ENCODE peak calls at places on chromosomes 13 and 19, in four cellular contexts. M is stomach, A is IMR-90, H is esophagus muscularis mucosa. F is an unnamed sample.

GRCh38 chr19:1172353-1173159 is 1.5 kb downstream of the SBNO2 start:
- DNase-seq in M (peak; percentile 63), A (peak; percentile 48), H (no peak), F (no peak)

GRCh38 chr13:113785051-113786010 is 26.3 kb downstream of the TMEM255B start:
- DNase-seq in M (no peak), A (peak; percentile 74), H (no peak), F (peak; percentile 75)

GRCh38 chr19:16914421-16914820 is 25.6 kb downstream of the F2RL3 start:
- DNase-seq in M (no peak), A (no peak), H (no peak), F (no peak)

GRCh38 chr13:98484289-98485219 is 92.4 kb downstream of the STK24 start:
- DNase-seq in M (peak; percentile 85), A (peak; percentile 95), H (no peak), F (peak; percentile 93)

GRCh38 chr13:21426238-21426637 is 32.9 kb downstream of the ZDHHC20 start:
- DNase-seq in M (no peak), A (no peak), H (no peak), F (no peak)

GRCh38 chr19:1251233-1251502 is 2.8 kb downstream of the MIDN start:
- DNase-seq in M (peak; percentile 72), A (peak; percentile 68), H (no peak), F (peak; percentile 76)

GRCh38 chr19:572891-573825 is 762 bp downstream of the BSG start:
- DNase-seq in M (peak; percentile 57), A (peak; percentile 56), H (no peak), F (peak; percentile 33)

GRCh38 chr13:38180100-38180499 is 169.6 kb upstream of the UFM1 start:
- DNase-seq in M (no peak), A (peak; percentile 2), H (no peak), F (no peak)

GRCh38 chr19:343941-344624 is 513 bp downstream of the MIER2 start:
- DNase-seq in M (no peak), A (no peak), H (no peak), F (no peak)

GRCh38 chr19:18330865-18331264 is 8.0 kb upstream of the LSM4 start:
- DNase-seq in M (no peak), A (no peak), H (no peak), F (no peak)

GRCh38 chr13:46403851-46404731 is 17.0 kb upstream of the RUBCNL start:
- DNase-seq in M (no peak), A (no peak), H (no peak), F (peak; percentile 96)

GRCh38 chr19:5296021-5296420 is 44.6 kb downstream of the PTPRS start:
- DNase-seq in M (no peak), A (no peak), H (no peak), F (no peak)

GRCh38 chr13:40126301-40127085 is 471.0 kb downstream of the COG6 start:
- DNase-seq in M (no peak), A (no peak), H (no peak), F (no peak)

GRCh38 chr19:6018786-6019185 is 40.8 kb upstream of the RANBP3 start:
- DNase-seq in M (no peak), A (no peak), H (no peak), F (no peak)

GRCh38 chr13:44810067-44810840 is 179.0 kb downstream of the NUFIP1 start:
- DNase-seq in M (peak; percentile 31), A (no peak), H (no peak), F (peak; percentile 11)

GRCh38 chr19:50486823-50487515 is 10.3 kb upstream of the GARIN5A start:
- DNase-seq in M (no peak), A (peak; percentile 19), H (no peak), F (peak; percentile 58)

GRCh38 chr19:49447485-49448431 is 3.9 kb downstream of the PIH1D1 start:
- DNase-seq in M (no peak), A (peak; percentile 8), H (no peak), F (peak; percentile 48)

GRCh38 chr19:6765738-6766356 is 1.4 kb downstream of the SH2D3A start:
- DNase-seq in M (peak; percentile 97), A (no peak), H (no peak), F (no peak)

GRCh38 chr13:20566424-20566916 is 487 bp upstream of the IFT88 start:
- DNase-seq in M (no peak), A (peak; percentile 85), H (peak; percentile 92), F (no peak)

GRCh38 chr19:19643158-19644053 is at the start of gene GMIP:
- DNase-seq in M (peak; percentile 88), A (peak; percentile 29), H (peak; percentile 93), F (peak; percentile 88)

DNA sequence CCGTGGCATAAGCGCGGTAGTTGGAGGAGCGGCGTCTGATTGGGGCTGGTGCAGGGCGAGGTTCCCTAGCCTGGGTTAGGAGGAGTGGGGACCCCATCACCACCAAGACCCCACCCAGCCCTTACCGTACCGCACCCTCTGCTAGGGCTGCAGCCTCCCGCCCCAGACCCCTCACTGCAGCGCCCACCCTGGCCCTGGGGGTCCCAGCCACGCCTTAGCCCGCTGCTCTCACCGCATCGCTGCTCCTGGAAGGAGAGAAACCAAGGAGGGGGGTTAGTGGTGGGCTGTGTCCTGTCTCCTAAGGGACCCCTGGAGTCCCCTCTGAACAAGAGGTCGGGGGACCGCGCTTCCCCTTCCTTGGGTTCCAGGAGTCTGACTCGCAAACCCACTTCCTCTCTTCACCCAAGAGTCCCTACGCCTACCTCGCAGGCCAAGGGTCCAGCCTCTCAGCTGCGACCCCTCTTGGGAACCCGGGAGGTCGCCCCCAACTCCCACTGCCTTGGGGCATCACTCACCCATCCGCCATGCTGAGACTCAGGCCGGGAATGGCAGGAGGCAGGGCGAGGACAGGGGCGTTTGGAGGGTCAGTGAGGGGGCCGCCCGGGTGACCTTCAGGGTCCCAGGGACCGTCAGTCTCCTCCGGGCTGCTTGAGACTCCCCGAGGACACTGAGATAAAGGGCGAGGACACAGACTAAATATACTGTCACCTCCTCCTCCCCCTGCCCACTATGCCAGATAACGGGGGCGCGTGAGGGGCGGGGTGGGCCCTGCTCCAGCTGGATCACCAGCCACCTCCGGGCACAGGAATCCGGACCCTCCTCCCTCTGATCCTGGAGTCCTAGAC is at the start of gene TNNI3:
- DNase-seq in M (no peak), A (no peak), H (no peak), F (no peak)
- H3K4me3 ChIP-seq in M (no peak within 1 kb of the TSS), A (no peak within 1 kb of the TSS), H (no peak within 1 kb of the TSS), F (no peak within 1 kb of the TSS)

GRCh38 chr19:7928334-7928706 is 2.4 kb upstream of the CTXN1 start:
- DNase-seq in M (no peak), A (no peak), H (no peak), F (no peak)

GRCh38 chr19:7926021-7926726 is at the start of gene CTXN1:
- DNase-seq in M (peak; percentile 79), A (no peak), H (no peak), F (peak; percentile 76)

GRCh38 chr19:7925171-7925837 is 631 bp downstream of the CTXN1 start:
- DNase-seq in M (peak; percentile 68), A (peak; percentile 73), H (no peak), F (peak; percentile 87)

GRCh38 chr19:7927605-7928333 is 1.8 kb upstream of the CTXN1 start:
- DNase-seq in M (no peak), A (no peak), H (no peak), F (no peak)

GRCh38 chr19:7926727-7927604 is 1.0 kb upstream of the CTXN1 start:
- DNase-seq in M (no peak), A (no peak), H (no peak), F (peak; percentile 65)
- TF ChIP-seq POLR2A in M (no peak), A (no peak), H (no peak), F (no peak)

GRCh38 chr13:72523049-72523448 is 204.4 kb downstream of the MZT1 start:
- DNase-seq in M (no peak), A (no peak), H (no peak), F (no peak)
- H3K4me3 ChIP-seq in M (no peak overlapping the region), A (no peak overlapping the region), H (no peak overlapping the region), F (no peak overlapping the region)

GRCh38 chr13:110559429-110559943 is 2.0 kb downstream of the RAB20 start:
- DNase-seq in M (peak; percentile 91), A (peak; percentile 62), H (no peak), F (no peak)
- TF ChIP-seq POLR2A in M (no peak), A (no peak), H (no peak), F (no peak)

DNA sequence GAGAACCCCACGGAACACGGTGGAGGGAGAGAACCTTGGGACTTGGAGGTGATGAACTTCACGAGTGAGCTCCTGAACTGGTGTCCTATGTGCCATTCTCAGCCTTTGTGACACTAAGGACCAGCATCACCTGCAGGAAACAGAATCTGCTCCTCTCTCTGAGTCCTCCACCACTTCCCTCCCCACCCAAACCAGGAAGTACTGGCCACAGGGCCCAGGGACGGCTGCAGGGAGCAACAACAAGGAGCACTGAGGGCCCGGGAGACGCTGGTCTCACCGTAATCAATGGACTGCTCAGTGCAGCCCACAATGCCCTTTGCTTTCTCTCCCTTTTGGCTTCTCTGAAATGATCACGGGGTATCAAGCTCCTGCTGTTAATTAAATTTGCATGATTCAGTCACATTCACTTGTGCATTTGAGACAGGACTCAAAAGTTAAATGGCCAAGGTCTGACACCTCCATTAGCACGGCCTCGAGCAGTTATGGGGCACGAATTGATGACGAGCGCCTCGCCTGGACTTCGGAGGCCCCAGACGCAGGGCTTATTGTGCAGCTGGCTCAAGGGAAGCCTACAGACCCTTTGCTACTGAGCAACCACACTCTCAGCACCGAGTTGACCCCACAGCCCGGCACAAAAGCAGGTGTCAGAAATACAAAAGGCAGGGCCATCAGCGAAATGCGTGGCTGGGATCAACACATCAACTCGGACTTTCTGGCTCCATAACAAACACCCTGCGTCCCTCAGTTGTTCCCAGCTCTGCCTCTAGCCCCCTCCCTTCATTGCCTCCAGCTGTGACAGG is 18.4 kb downstream of the PEPD start:
- DNase-seq in M (no peak), A (no peak), H (no peak), F (no peak)
- H3K4me3 ChIP-seq in M (no peak overlapping the region), A (no peak overlapping the region), H (no peak overlapping the region), F (no peak overlapping the region)

F was measured in NB4.